ENCODE peak calls at places on chromosomes 5 and 9, in ten cellular contexts. Q, D, R, E, B, H, J, U, W and C are unnamed samples. For H3K9me3 and H3K4me1, the result is how much of the 10 kb centered on the place peaks cover.

GRCh38 chr5:154243736-154244135 is 53.2 kb downstream of the GALNT10 start:
- DNase-seq in Q (no peak), D (peak), R (no peak), E (no peak), B (no peak), H (peak), J (no peak), U (no peak), W (no peak), C (no peak)

GRCh38 chr5:134063421-134063820 is 51.1 kb upstream of the TCF7 start:
- DNase-seq in Q (peak), D (no peak), R (no peak), E (no peak), B (no peak), H (no peak), J (no peak), U (no peak), W (peak), C (no peak)

GRCh38 chr5:6730407-6730806 is 17.2 kb downstream of the TENT4A start:
- DNase-seq in Q (no peak), D (no peak), R (no peak), E (no peak), B (no peak), H (no peak), J (no peak), U (no peak), W (no peak), C (no peak)

GRCh38 chr5:61010759-61011460 is 65.9 kb downstream of the NDUFAF2 start:
- DNase-seq in Q (no peak), D (peak), R (no peak), E (peak), B (no peak), H (no peak), J (no peak), U (no peak), W (peak), C (no peak)

GRCh38 chr5:141051526-141051876 is 327 bp downstream of the PCDHB1 start:
- DNase-seq in Q (no peak), D (no peak), R (peak), E (no peak), B (no peak), H (no peak), J (no peak), U (no peak), W (no peak), C (no peak)

GRCh38 chr9:79164396-79164795 is 407.4 kb upstream of the TLE4 start:
- DNase-seq in Q (peak), D (peak), R (peak), E (no peak), B (no peak), H (no peak), J (no peak), U (no peak), W (no peak), C (no peak)

GRCh38 chr5:158483202-158483870 is 616.4 kb downstream of the EBF1 start:
- DNase-seq in Q (no peak), D (no peak), R (peak), E (no peak), B (no peak), H (no peak), J (no peak), U (no peak), W (no peak), C (no peak)

GRCh38 chr5:132753135-132753987 is 6.1 kb downstream of the CCNI2 start:
- DNase-seq in Q (peak), D (no peak), R (peak), E (peak), B (no peak), H (no peak), J (no peak), U (no peak), W (peak), C (no peak)

GRCh38 chr9:136997830-136998234 is 1.5 kb upstream of the CLIC3 start:
- DNase-seq in Q (no peak), D (no peak), R (no peak), E (no peak), B (no peak), H (no peak), J (no peak), U (no peak), W (no peak), C (no peak)

GRCh38 chr5:36447776-36448175 is 146.1 kb upstream of the RANBP3L start:
- DNase-seq in Q (peak), D (no peak), R (no peak), E (no peak), B (no peak), H (no peak), J (no peak), U (no peak), W (no peak), C (no peak)

GRCh38 chr5:1660511-1660910 is 136.8 kb upstream of the LPCAT1 start:
- DNase-seq in Q (no peak), D (no peak), R (no peak), E (no peak), B (no peak), H (no peak), J (no peak), U (no peak), W (no peak), C (no peak)

GRCh38 chr5:154077692-154078091 is 38.9 kb downstream of the MFAP3 start:
- DNase-seq in Q (peak), D (peak), R (no peak), E (no peak), B (no peak), H (peak), J (no peak), U (no peak), W (no peak), C (no peak)

GRCh38 chr5:18113724-18114123 is 479.5 kb downstream of the TAF11L14 start:
- DNase-seq in Q (peak), D (peak), R (no peak), E (no peak), B (no peak), H (peak), J (no peak), U (no peak), W (peak), C (no peak)

GRCh38 chr9:127711831-127712274 is 3.6 kb downstream of the PTRH1 start:
- DNase-seq in Q (no peak), D (no peak), R (no peak), E (no peak), B (no peak), H (no peak), J (no peak), U (no peak), W (no peak), C (no peak)

GRCh38 chr9:124286292-124286931 is 28.7 kb downstream of the NEK6 start:
- DNase-seq in Q (no peak), D (peak), R (no peak), E (no peak), B (no peak), H (peak), J (peak), U (no peak), W (no peak), C (no peak)

GRCh38 chr5:139710370-139711066 is 62.4 kb downstream of the CXXC5 start:
- DNase-seq in Q (peak), D (peak), R (peak), E (peak), B (no peak), H (peak), J (peak), U (peak), W (peak), C (no peak)

DNA sequence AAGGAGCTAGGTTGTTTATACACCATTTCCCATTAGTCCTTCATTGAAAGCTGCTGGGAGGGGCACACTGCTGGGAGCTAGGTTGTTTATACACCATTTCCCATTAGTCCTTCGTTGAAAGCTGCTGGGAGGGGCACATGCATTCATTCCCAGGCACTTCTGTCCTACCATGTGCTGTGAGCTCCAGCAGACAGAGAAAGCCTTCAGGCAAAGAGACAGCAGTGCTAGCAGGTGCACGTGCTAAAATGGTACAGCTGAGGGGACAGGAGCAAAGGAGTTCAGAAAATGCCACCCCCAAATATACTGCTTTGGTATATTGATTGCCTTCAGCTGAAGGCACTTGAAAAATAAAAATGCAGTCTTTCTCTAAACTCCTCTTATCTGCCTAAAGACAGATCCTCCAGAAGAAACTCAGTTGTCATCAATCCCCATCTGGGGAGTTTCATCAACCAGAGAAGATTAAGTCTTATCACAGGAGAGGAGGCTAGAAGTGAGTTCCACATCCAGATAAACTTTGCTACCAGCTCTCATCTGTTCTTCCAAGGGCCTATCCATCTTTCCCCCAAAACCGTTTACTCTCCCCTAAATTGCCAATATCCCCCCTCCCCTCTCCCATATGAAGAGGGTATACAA is 27.7 kb upstream of the DAPK1 start:
- DNase-seq in Q (no peak), D (no peak), R (no peak), E (no peak), B (no peak), H (no peak), J (no peak), U (no peak), W (peak), C (no peak)
- H3K4me3 ChIP-seq in Q (no peak), D (no peak), R (no peak), E (no peak), B (no peak), H (no peak), J (no peak), U (no peak), W (no peak), C (no peak)

DNA sequence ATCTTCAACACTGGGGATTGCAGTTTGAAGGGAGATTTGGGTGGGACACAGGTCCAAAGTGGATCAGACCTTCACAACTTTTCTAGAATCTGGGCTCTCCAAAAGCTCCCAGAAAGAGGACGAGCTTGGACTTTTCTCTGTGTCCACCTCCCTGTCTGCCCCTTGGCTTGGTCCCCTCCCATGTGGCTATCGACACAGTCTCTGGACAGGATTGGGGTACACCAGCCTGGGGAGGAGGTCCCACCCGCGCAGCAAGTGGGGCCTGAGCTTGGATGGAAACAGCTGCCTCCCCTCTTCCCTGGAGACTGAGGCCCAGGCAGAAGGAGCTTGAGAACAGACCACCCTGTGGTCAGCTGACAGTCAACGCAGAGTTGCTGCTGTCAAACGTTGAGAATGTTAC is 84.6 kb upstream of the FCN1 start:
- DNase-seq in Q (no peak), D (no peak), R (no peak), E (no peak), B (no peak), H (no peak), J (no peak), U (no peak), W (no peak), C (no peak)
- H3K9me3 ChIP-seq in Q (under half), D (under half), R (under half), E (under half), B (under half), H (under half), J (under half), U (under half), W (under half), C (under half)

GRCh38 chr9:107213080-107213479 is 70.0 kb upstream of the RAD23B start:
- DNase-seq in Q (no peak), D (no peak), R (no peak), E (peak), B (no peak), H (no peak), J (no peak), U (no peak), W (no peak), C (no peak)
- H3K4me1 ChIP-seq in Q (under half), D (under half), R (under half), E (under half), B (under half), H (under half), J (under half), U (under half), W (under half), C (under half)

DNA sequence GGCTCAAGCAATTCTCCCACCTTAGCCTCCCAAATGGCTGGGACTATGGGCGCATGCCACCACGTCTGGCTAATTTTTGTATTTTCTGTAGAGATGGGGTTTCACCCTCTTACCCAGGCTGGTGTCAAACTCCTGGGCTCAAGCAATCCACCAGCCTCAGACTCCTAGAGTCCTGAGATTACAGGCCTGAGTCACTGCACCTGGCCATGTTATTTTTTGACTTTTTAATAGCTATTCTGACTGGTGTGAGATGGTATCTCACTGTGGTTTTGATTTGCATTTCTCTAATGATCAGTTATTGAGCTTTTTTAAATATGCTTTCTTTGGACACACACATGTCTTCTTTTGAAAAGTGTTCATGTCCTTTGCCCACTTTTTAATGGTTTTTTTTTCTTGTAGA is 38.2 kb downstream of the FBXW2 start:
- DNase-seq in Q (no peak), D (no peak), R (no peak), E (no peak), B (no peak), H (no peak), J (no peak), U (no peak), W (no peak), C (no peak)
- H3K4me3 ChIP-seq in Q (no peak), D (no peak), R (no peak), E (no peak), B (no peak), H (no peak), J (no peak), U (no peak), W (no peak), C (no peak)